ENCODE peak calls at places on chromosomes 4 and X, in eight cellular contexts. E is H1, W is stomach, X is ovary, M is neural crest cell, C is endothelial cell of umbilical vein, I is tibial artery, A is fibroblast of pulmonary artery. F is an unnamed sample.

GRCh38 chrX:3748052-3748559 is 34.7 kb upstream of the PRKX start:
- DNase-seq in X (no peak), E (no peak), A (no peak), I (no peak), M (no peak), C (no peak), W (no peak), F (no peak)

GRCh38 chr4:78768447-78769177 is 7.5 kb upstream of the BMP2K start:
- DNase-seq in E (no peak), W (no peak), X (no peak), M (no peak), I (no peak), A (no peak), C (no peak), F (no peak)

GRCh38 chr4:53786632-53787031 is 195.3 kb upstream of the LNX1 start:
- DNase-seq in A (peak), I (no peak), E (no peak), X (no peak), W (no peak), M (no peak), C (no peak), F (no peak)

GRCh38 chr4:1842993-1843448 is 12.9 kb downstream of the LETM1 start:
- DNase-seq in W (no peak), E (no peak), I (no peak), C (peak), A (peak), M (no peak), X (no peak), F (no peak)

GRCh38 chr4:32010221-32010620 is 1290.1 kb downstream of the PCDH7 start:
- DNase-seq in A (no peak), I (no peak), C (no peak), W (no peak), X (no peak), M (no peak), E (no peak), F (no peak)

GRCh38 chrX:79325263-79325958 is 41.7 kb downstream of the ITM2A start:
- DNase-seq in W (no peak), C (no peak), I (no peak), A (no peak), E (no peak), X (no peak), M (no peak), F (no peak)

GRCh38 chrX:34848281-34848680 is 94.3 kb upstream of the FAM47B start:
- DNase-seq in W (no peak), C (no peak), E (no peak), A (peak), M (no peak), X (no peak), I (no peak), F (no peak)

GRCh38 chr4:128844931-128845330 is 35.4 kb downstream of the JADE1 start:
- DNase-seq in X (peak), C (no peak), E (no peak), A (no peak), W (peak), M (no peak), I (peak), F (no peak)

GRCh38 chrX:133415276-133416105 is at the start of gene GPC4:
- DNase-seq in C (no peak), M (peak), X (peak), I (peak), W (peak), E (no peak), A (peak), F (peak)

GRCh38 chr4:77201857-77202256 is 44.9 kb downstream of the CCNG2 start:
- DNase-seq in W (no peak), I (no peak), C (no peak), E (no peak), A (no peak), X (no peak), M (no peak), F (no peak)

GRCh38 chr4:156251373-156252065 is 297.9 kb upstream of the CTSO start:
- DNase-seq in W (no peak), X (no peak), I (no peak), M (no peak), C (no peak), E (no peak), A (no peak), F (no peak)

GRCh38 chr4:32789026-32789608 is 2068.9 kb downstream of the PCDH7 start:
- DNase-seq in M (no peak), X (no peak), E (no peak), A (peak), W (no peak), C (no peak), I (no peak), F (no peak)

GRCh38 chrX:68429216-68429615 is 4.1 kb downstream of the OPHN1 start:
- DNase-seq in A (no peak), E (no peak), C (no peak), W (no peak), I (no peak), X (no peak), M (no peak), F (no peak)

DNA sequence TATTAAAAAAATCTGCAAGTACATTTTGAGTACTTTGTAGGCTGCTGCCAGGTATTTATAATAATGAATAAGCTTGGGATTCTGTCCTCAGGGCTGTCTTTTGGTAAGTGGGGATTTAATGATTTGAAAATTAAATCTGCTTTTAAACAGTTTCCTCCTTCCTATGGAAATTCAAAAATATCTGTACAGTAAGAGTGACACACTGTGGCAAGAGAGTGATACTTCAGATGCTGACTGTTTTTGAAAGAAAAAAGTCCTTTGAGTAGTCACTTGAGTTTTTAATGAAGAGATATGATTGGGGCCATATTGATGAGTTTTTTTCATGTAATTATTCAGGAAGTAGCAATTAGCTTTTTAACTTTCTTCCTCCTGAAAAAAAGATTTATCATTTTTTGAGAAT is 49.2 kb downstream of the SMARCAD1 start:
- DNase-seq in W (no peak), C (peak), I (no peak), E (no peak), X (no peak), M (no peak), A (peak), F (no peak)
- TF ChIP-seq CTCF in W (no peak), C (no peak), I (no peak), E (no peak), X (no peak), M (peak), A (peak), F (peak)

GRCh38 chr4:67087897-67088296 is 457.4 kb downstream of the CENPC start:
- DNase-seq in M (peak), C (peak), E (peak), W (peak), A (peak), I (peak), X (no peak), F (peak)
- TF ChIP-seq CTCF in M (peak), C (peak), E (peak), W (peak), A (peak), I (peak), X (no peak), F (peak)

DNA sequence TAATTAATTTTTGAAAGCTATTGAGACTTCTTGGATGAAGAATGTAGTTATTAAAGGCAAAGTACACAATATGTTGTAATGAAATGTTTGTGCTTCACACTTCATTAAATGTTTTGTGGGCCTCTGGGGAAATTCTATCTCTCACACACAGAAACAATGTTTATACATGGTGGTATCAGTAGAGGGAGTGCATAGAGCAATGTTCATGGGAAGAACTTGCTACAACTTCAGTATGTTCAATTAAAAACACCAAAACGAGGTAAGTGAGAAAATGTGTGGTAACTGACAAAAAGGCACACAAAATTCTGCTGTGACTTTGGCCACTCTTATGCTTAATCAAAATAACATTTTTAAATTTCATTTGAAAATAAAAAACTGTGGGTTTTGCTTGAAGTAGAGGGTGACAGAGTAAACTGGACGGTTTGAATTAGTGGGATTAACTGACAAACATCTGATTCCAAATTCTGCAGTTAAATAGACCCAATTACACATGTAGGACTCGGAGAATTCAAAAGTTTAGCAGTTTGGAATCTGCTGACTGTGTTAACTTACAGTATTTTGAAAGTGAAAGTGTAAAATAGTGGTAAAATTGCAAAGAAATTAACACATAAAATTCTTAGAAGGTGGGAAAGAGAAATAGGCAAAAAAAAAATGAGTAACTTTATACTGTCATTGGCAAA is 111.4 kb upstream of the TTC29 start:
- DNase-seq in I (no peak), X (no peak), A (peak), C (peak), M (no peak), W (no peak), E (no peak), F (no peak)
- TF ChIP-seq CTCF in I (no peak), X (no peak), A (peak), C (peak), M (no peak), W (no peak), E (no peak), F (no peak)

GRCh38 chr4:165112258-165113156 is at the start of gene TMEM192:
- DNase-seq in A (peak), I (peak), M (peak), E (peak), C (peak), W (peak), X (peak), F (peak)
- TF ChIP-seq CTCF in A (peak), I (peak), M (peak), E (peak), C (peak), W (peak), X (peak), F (peak)

GRCh38 chr4:89125901-89126435 is 14.6 kb downstream of the TIGD2 start:
- DNase-seq in I (no peak), A (no peak), C (no peak), X (no peak), E (no peak), W (no peak), M (no peak), F (no peak)
- TF ChIP-seq CTCF in I (no peak), A (no peak), C (no peak), X (no peak), E (no peak), W (no peak), M (no peak), F (no peak)

DNA sequence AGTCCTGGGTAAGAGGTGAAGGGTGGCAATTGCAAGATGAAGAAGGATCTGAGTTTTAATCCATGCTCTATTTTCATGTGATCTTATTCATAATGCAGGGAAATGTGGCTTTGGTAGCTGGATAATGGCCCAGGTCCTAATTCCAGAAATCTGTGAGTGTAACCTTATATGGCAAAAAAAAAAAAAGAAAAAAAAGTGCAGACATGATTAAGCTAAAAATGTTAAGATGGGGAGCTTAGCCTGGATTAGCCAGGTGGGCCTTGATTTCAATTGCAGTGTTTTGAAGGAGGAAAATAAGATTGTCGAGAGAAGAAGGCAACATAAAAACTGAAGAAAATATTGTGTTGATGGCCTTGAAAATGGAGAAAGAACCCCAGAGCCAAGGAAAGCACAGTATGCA is 867.7 kb upstream of the HS3ST1 start:
- DNase-seq in C (no peak), E (no peak), W (no peak), M (no peak), X (no peak), I (no peak), A (no peak), F (no peak)
- TF ChIP-seq CTCF in C (no peak), E (no peak), W (no peak), M (no peak), X (no peak), I (no peak), A (no peak), F (no peak)

GRCh38 chr4:70313736-70314135 is 21.0 kb upstream of the CABS1 start:
- DNase-seq in W (no peak), C (no peak), A (no peak), M (no peak), X (no peak), I (no peak), E (no peak), F (no peak)

GRCh38 chr4:70315928-70316327 is 18.9 kb upstream of the CABS1 start:
- DNase-seq in W (no peak), I (no peak), E (no peak), A (no peak), M (no peak), X (no peak), C (no peak), F (no peak)
- TF ChIP-seq CTCF in W (no peak), I (no peak), E (peak), A (no peak), M (no peak), X (no peak), C (no peak), F (no peak)

GRCh38 chr4:16270654-16271328 is 44.5 kb upstream of the TAPT1 start:
- DNase-seq in X (no peak), A (no peak), I (no peak), E (no peak), W (no peak), C (no peak), M (no peak), F (no peak)
- TF ChIP-seq CTCF in X (no peak), A (peak), I (no peak), E (peak), W (no peak), C (peak), M (peak), F (no peak)

F was measured in GM13976.